ENCODE peak calls at places on chromosome 3, in four cellular contexts. One of them, this sample, is unnamed. For H3K4me1, the result is how much of the 10 kb centered on the place peaks cover.

GRCh38 chr3:197458906-197459470 is 96.8 kb downstream of the BDH1 start:
- DNase-seq in NT2/D1: no peak
- DNase-seq in colonic mucosa: peak
- DNase-seq in breast epithelium: no peak
- DNase-seq in this sample: no peak

GRCh38 chr3:146283796-146284485 is 33.0 kb upstream of the PLSCR4 start:
- DNase-seq in NT2/D1: no peak
- DNase-seq in colonic mucosa: no peak
- DNase-seq in breast epithelium: no peak
- DNase-seq in this sample: no peak

GRCh38 chr3:45154641-45155147 is 8.5 kb upstream of the CDCP1 start:
- DNase-seq in NT2/D1: no peak
- DNase-seq in colonic mucosa: no peak
- DNase-seq in breast epithelium: no peak
- DNase-seq in this sample: no peak

GRCh38 chr3:132469326-132469725 is 52.0 kb downstream of the DNAJC13 start:
- DNase-seq in NT2/D1: no peak
- DNase-seq in colonic mucosa: no peak
- DNase-seq in breast epithelium: no peak
- DNase-seq in this sample: peak

GRCh38 chr3:31922962-31923361 is 58.1 kb downstream of the OSBPL10 start:
- DNase-seq in NT2/D1: no peak
- DNase-seq in colonic mucosa: peak
- DNase-seq in breast epithelium: no peak
- DNase-seq in this sample: peak

GRCh38 chr3:54320376-54320775 is 198.0 kb downstream of the CACNA2D3 start:
- DNase-seq in NT2/D1: no peak
- DNase-seq in colonic mucosa: no peak
- DNase-seq in breast epithelium: no peak
- DNase-seq in this sample: no peak

GRCh38 chr3:136277115-136277514 is 27.0 kb downstream of the PCCB start:
- DNase-seq in NT2/D1: no peak
- DNase-seq in colonic mucosa: no peak
- DNase-seq in breast epithelium: no peak
- DNase-seq in this sample: no peak

GRCh38 chr3:17802993-17803392 is 60.6 kb upstream of the TBC1D5 start:
- DNase-seq in NT2/D1: no peak
- DNase-seq in colonic mucosa: no peak
- DNase-seq in breast epithelium: no peak
- DNase-seq in this sample: no peak

GRCh38 chr3:40172560-40172959 is 136.9 kb upstream of the EIF1B start:
- DNase-seq in NT2/D1: no peak
- DNase-seq in colonic mucosa: no peak
- DNase-seq in breast epithelium: no peak
- DNase-seq in this sample: no peak

GRCh38 chr3:74089854-74090253 is 465.1 kb upstream of the PDZRN3 start:
- DNase-seq in NT2/D1: no peak
- DNase-seq in colonic mucosa: no peak
- DNase-seq in breast epithelium: no peak
- DNase-seq in this sample: no peak

GRCh38 chr3:43222594-43222993 is 63.7 kb upstream of the SNRK start:
- DNase-seq in NT2/D1: no peak
- DNase-seq in colonic mucosa: no peak
- DNase-seq in breast epithelium: no peak
- DNase-seq in this sample: no peak

GRCh38 chr3:65597225-65597951 is 441.3 kb downstream of the MAGI1 start:
- DNase-seq in NT2/D1: peak
- DNase-seq in colonic mucosa: peak
- DNase-seq in breast epithelium: peak
- DNase-seq in this sample: peak

GRCh38 chr3:194328080-194328571 is 23.0 kb downstream of the CPN2 start:
- DNase-seq in NT2/D1: no peak
- DNase-seq in colonic mucosa: no peak
- DNase-seq in breast epithelium: no peak
- DNase-seq in this sample: no peak

GRCh38 chr3:50580683-50581458 is 11.5 kb downstream of the HEMK1 start:
- DNase-seq in NT2/D1: no peak
- DNase-seq in colonic mucosa: no peak
- DNase-seq in breast epithelium: no peak
- DNase-seq in this sample: no peak

GRCh38 chr3:179750720-179751328 is 98.0 kb downstream of the USP13 start:
- DNase-seq in NT2/D1: no peak
- DNase-seq in colonic mucosa: no peak
- DNase-seq in breast epithelium: no peak
- DNase-seq in this sample: peak

GRCh38 chr3:194139977-194140351 is 4.0 kb downstream of the HES1 start:
- DNase-seq in NT2/D1: no peak
- DNase-seq in colonic mucosa: no peak
- DNase-seq in breast epithelium: no peak
- DNase-seq in this sample: no peak

GRCh38 chr3:16606398-16606797 is 1.2 kb upstream of the DAZL start:
- DNase-seq in NT2/D1: no peak
- DNase-seq in colonic mucosa: no peak
- DNase-seq in breast epithelium: no peak
- DNase-seq in this sample: no peak

GRCh38 chr3:106399208-106399607 is 530.4 kb upstream of the CBLB start:
- DNase-seq in NT2/D1: no peak
- DNase-seq in colonic mucosa: no peak
- DNase-seq in breast epithelium: no peak
- DNase-seq in this sample: no peak

GRCh38 chr3:190369701-190370295 is 18.2 kb upstream of the CLDN16 start:
- DNase-seq in NT2/D1: no peak
- DNase-seq in colonic mucosa: no peak
- DNase-seq in breast epithelium: no peak
- DNase-seq in this sample: no peak

GRCh38 chr3:4540267-4540666 is 47.1 kb downstream of the ITPR1 start:
- DNase-seq in NT2/D1: no peak
- DNase-seq in colonic mucosa: no peak
- DNase-seq in breast epithelium: no peak
- DNase-seq in this sample: no peak

GRCh38 chr3:8964436-8965370 is 1.4 kb upstream of the RAD18 start:
- DNase-seq in NT2/D1: peak
- DNase-seq in colonic mucosa: peak
- DNase-seq in breast epithelium: no peak
- DNase-seq in this sample: no peak

GRCh38 chr3:71532639-71533395 is 50.7 kb downstream of the FOXP1 start:
- DNase-seq in NT2/D1: no peak
- DNase-seq in colonic mucosa: peak
- DNase-seq in breast epithelium: peak
- DNase-seq in this sample: no peak

GRCh38 chr3:177721864-177722370 is 524.6 kb upstream of the TBL1XR1 start:
- DNase-seq in NT2/D1: no peak
- DNase-seq in colonic mucosa: no peak
- DNase-seq in breast epithelium: no peak
- DNase-seq in this sample: no peak

GRCh38 chr3:160081958-160082533 is 93.4 kb downstream of the IL12A start:
- DNase-seq in NT2/D1: no peak
- DNase-seq in colonic mucosa: no peak
- DNase-seq in breast epithelium: no peak
- DNase-seq in this sample: no peak

GRCh38 chr3:146387566-146387965 is 81.8 kb downstream of the PLSCR2 start:
- DNase-seq in NT2/D1: no peak
- DNase-seq in colonic mucosa: no peak
- DNase-seq in breast epithelium: no peak
- DNase-seq in this sample: no peak

GRCh38 chr3:197795200-197795599 is 4.1 kb downstream of the LRCH3 start:
- DNase-seq in NT2/D1: no peak
- DNase-seq in colonic mucosa: no peak
- DNase-seq in breast epithelium: no peak
- DNase-seq in this sample: no peak

GRCh38 chr3:30696403-30696819 is 90.0 kb downstream of the TGFBR2 start:
- DNase-seq in NT2/D1: no peak
- DNase-seq in colonic mucosa: no peak
- DNase-seq in breast epithelium: no peak
- DNase-seq in this sample: no peak

GRCh38 chr3:157754415-157754814 is 251.2 kb upstream of the VEPH1 start:
- DNase-seq in NT2/D1: no peak
- DNase-seq in colonic mucosa: no peak
- DNase-seq in breast epithelium: no peak
- DNase-seq in this sample: no peak

GRCh38 chr3:160376681-160377080 is 22.3 kb downstream of the IFT80 start:
- DNase-seq in NT2/D1: no peak
- DNase-seq in colonic mucosa: no peak
- DNase-seq in breast epithelium: no peak
- DNase-seq in this sample: no peak

GRCh38 chr3:64685331-64685799 is 2.4 kb downstream of the ADAMTS9 start:
- DNase-seq in NT2/D1: no peak
- DNase-seq in colonic mucosa: peak
- DNase-seq in breast epithelium: no peak
- DNase-seq in this sample: no peak

GRCh38 chr3:138389841-138390581 is 41.6 kb downstream of the MRAS start:
- DNase-seq in NT2/D1: no peak
- DNase-seq in colonic mucosa: no peak
- DNase-seq in breast epithelium: peak
- DNase-seq in this sample: no peak

GRCh38 chr3:146148468-146148931 is 12.5 kb downstream of the PLOD2 start:
- DNase-seq in NT2/D1: no peak
- DNase-seq in colonic mucosa: no peak
- DNase-seq in breast epithelium: no peak
- DNase-seq in this sample: no peak

GRCh38 chr3:165233521-165234195 is 37.5 kb upstream of the SLITRK3 start:
- DNase-seq in NT2/D1: no peak
- DNase-seq in colonic mucosa: no peak
- DNase-seq in breast epithelium: no peak
- DNase-seq in this sample: no peak

GRCh38 chr3:194485876-194486539 is 794 bp downstream of the ATP13A3 start:
- DNase-seq in NT2/D1: no peak
- DNase-seq in colonic mucosa: peak
- DNase-seq in breast epithelium: peak
- DNase-seq in this sample: no peak

GRCh38 chr3:42094128-42094527 is 3.0 kb downstream of the TRAK1 start:
- DNase-seq in NT2/D1: no peak
- DNase-seq in colonic mucosa: no peak
- DNase-seq in breast epithelium: no peak
- DNase-seq in this sample: no peak

GRCh38 chr3:129988429-129988828 is 13.9 kb downstream of the TRH start:
- DNase-seq in NT2/D1: no peak
- DNase-seq in colonic mucosa: no peak
- DNase-seq in breast epithelium: no peak
- DNase-seq in this sample: no peak
- H3K4me1 ChIP-seq in NT2/D1: under half
- H3K4me1 ChIP-seq in colonic mucosa: under half
- H3K4me1 ChIP-seq in breast epithelium: under half
- H3K4me1 ChIP-seq in this sample: under half

DNA sequence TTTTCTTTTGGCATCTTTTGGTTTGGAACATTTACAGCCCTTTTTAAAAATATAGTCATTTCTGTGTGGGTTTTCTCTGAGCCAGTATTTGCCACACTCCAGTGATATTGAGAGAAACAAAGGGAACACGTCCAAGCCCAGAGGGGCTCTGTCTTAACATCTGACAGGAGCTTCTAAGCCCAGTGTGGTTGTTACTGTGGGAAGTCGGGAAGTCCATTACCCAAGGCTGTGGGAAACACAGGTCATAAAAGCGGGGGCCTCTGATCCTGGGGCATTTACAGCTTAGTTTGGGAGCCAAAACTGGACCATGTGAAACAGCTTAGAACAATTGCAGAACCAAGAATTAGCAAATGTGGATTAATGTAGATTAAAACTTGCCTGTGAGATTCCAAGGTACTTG is 123.0 kb downstream of the PTPRG start:
- DNase-seq in NT2/D1: no peak
- DNase-seq in colonic mucosa: no peak
- DNase-seq in breast epithelium: no peak
- DNase-seq in this sample: no peak
- H3K4me1 ChIP-seq in NT2/D1: under half
- H3K4me1 ChIP-seq in colonic mucosa: under half
- H3K4me1 ChIP-seq in breast epithelium: under half
- H3K4me1 ChIP-seq in this sample: under half

DNA sequence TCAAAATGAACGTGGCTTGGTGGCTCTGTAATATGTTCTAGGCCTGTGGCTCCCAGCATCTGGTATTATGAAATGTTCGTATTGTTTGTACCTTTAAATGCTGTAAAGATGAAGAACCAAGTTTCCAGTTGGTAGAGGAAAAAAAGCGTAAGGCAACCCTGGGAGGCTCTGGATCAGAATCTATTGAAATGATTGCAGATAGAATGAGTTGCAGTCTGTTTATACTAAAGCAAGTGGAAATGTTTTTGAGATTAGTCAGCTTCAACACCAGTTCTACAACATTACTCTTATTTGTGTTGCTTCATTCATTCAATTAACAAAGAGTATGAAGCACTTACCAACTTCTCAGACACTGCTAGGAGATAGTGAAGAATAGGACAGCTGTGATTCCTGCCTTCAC is 5.3 kb downstream of the ARL6IP5 start:
- DNase-seq in NT2/D1: no peak
- DNase-seq in colonic mucosa: no peak
- DNase-seq in breast epithelium: no peak
- DNase-seq in this sample: no peak
- H3K4me1 ChIP-seq in NT2/D1: under half
- H3K4me1 ChIP-seq in colonic mucosa: under half
- H3K4me1 ChIP-seq in breast epithelium: under half
- H3K4me1 ChIP-seq in this sample: under half

GRCh38 chr3:152087153-152087552 is 181.6 kb upstream of the MBNL1 start:
- DNase-seq in NT2/D1: no peak
- DNase-seq in colonic mucosa: no peak
- DNase-seq in breast epithelium: no peak
- DNase-seq in this sample: no peak

GRCh38 chr3:152083058-152083457 is 185.7 kb upstream of the MBNL1 start:
- DNase-seq in NT2/D1: no peak
- DNase-seq in colonic mucosa: no peak
- DNase-seq in breast epithelium: no peak
- DNase-seq in this sample: no peak

GRCh38 chr3:152089528-152089927 is 179.2 kb upstream of the MBNL1 start:
- DNase-seq in NT2/D1: no peak
- DNase-seq in colonic mucosa: no peak
- DNase-seq in breast epithelium: no peak
- DNase-seq in this sample: no peak

GRCh38 chr3:152079980-152080379 is 188.7 kb upstream of the MBNL1 start:
- DNase-seq in NT2/D1: no peak
- DNase-seq in colonic mucosa: no peak
- DNase-seq in breast epithelium: no peak
- DNase-seq in this sample: no peak

GRCh38 chr3:152084441-152084840 is 184.3 kb upstream of the MBNL1 start:
- DNase-seq in NT2/D1: no peak
- DNase-seq in colonic mucosa: no peak
- DNase-seq in breast epithelium: no peak
- DNase-seq in this sample: no peak
- H3K4me1 ChIP-seq in NT2/D1: under half
- H3K4me1 ChIP-seq in colonic mucosa: under half
- H3K4me1 ChIP-seq in breast epithelium: under half
- H3K4me1 ChIP-seq in this sample: under half

DNA sequence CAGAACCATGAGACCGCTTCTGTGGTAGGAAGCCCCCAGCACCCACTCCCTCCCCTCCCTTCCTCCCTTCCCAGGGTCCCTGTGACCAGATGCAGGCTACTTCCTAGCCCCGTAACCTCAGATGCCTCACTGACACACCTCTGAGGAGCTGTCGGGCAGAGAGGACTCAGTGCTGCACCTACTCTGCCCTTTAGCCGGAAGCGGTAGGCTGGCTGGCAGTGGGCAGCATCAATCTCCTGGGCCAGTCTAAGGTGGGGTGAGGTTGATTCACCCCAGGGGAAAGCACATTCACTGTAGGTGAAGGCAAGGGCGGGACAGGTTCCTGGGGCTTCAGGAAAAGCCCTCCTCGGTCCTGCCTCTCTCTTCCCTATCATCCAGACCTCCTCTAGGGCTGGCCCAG is 19.1 kb downstream of the CSRNP1 start:
- DNase-seq in NT2/D1: no peak
- DNase-seq in colonic mucosa: no peak
- DNase-seq in breast epithelium: no peak
- DNase-seq in this sample: no peak
- H3K4me1 ChIP-seq in NT2/D1: under half
- H3K4me1 ChIP-seq in colonic mucosa: under half
- H3K4me1 ChIP-seq in breast epithelium: under half
- H3K4me1 ChIP-seq in this sample: under half

This sample was measured in HAP-1.